ENCODE peak calls at places on chromosomes 6 and 20, in six cellular contexts. M, G, N, T, E and L are unnamed samples.
A peak's percentile ranks its signal among the peaks of the same experiment; 100 is the strongest.

GRCh38 chr6:2790588-2790987 is 25.4 kb downstream of the WRNIP1 start:
- DNase-seq in T (peak; percentile 85), E (peak; percentile 94), N (peak; percentile 79), G (peak; percentile 74), M (no peak), L (no peak)

GRCh38 chr6:90583179-90583578 is 3.7 kb downstream of the MAP3K7 start:
- DNase-seq in N (no peak), T (peak; percentile 41), E (no peak), G (peak; percentile 18), M (no peak), L (no peak)

GRCh38 chr20:44901972-44902371 is 7.9 kb upstream of the PABPC1L start:
- DNase-seq in T (peak; percentile 81), G (peak; percentile 66), M (no peak), N (no peak), E (peak; percentile 33), L (no peak)

GRCh38 chr20:45358282-45359068 is 4.5 kb upstream of the SYS1 start:
- DNase-seq in M (no peak), T (peak; percentile 73), N (no peak), E (no peak), G (peak; percentile 63), L (no peak)

GRCh38 chr6:143192766-143193165 is 132.1 kb downstream of the AIG1 start:
- DNase-seq in E (no peak), N (no peak), T (no peak), M (no peak), G (no peak), L (no peak)

GRCh38 chr6:150143521-150144293 is 863 bp downstream of the PPP1R14C start:
- DNase-seq in N (no peak), T (no peak), E (no peak), G (no peak), M (peak; percentile 29), L (no peak)

GRCh38 chr20:46568570-46569129 is 18.2 kb upstream of the OCSTAMP start:
- DNase-seq in N (no peak), E (no peak), G (peak; percentile 28), M (no peak), T (peak; percentile 72), L (no peak)

GRCh38 chr6:17666646-17667045 is 40.1 kb downstream of the NUP153 start:
- DNase-seq in E (no peak), N (no peak), T (no peak), G (no peak), M (no peak), L (no peak)

GRCh38 chr6:73134588-73134987 is 90.7 kb downstream of the KHDC1L start:
- DNase-seq in G (peak; percentile 2), N (peak; percentile 94), M (peak; percentile 32), T (peak; percentile 34), E (peak; percentile 88), L (peak; percentile 97)

GRCh38 chr6:79515436-79515835 is 21.8 kb downstream of the LCA5 start:
- DNase-seq in M (no peak), G (no peak), T (no peak), N (no peak), E (no peak), L (no peak)

GRCh38 chr20:18989736-18990474 is 176.3 kb downstream of the SCP2D1 start:
- DNase-seq in G (no peak), N (no peak), E (no peak), M (no peak), T (no peak), L (no peak)

GRCh38 chr6:152642578-152643375 is 5.6 kb upstream of the SYNE1 start:
- DNase-seq in E (peak; percentile 92), G (peak; percentile 15), M (peak; percentile 27), N (peak; percentile 92), T (peak; percentile 55), L (peak; percentile 60)

GRCh38 chr20:44104807-44105517 is 82.0 kb downstream of the JPH2 start:
- DNase-seq in T (peak; percentile 84), N (no peak), E (no peak), G (peak; percentile 32), M (no peak), L (no peak)

GRCh38 chr6:29619578-29619977 is 13.4 kb downstream of the GABBR1 start:
- DNase-seq in E (no peak), M (no peak), T (no peak), N (no peak), G (no peak), L (no peak)

GRCh38 chr6:82712826-82713225 is 349.2 kb downstream of the TPBG start:
- DNase-seq in E (peak; percentile 26), T (no peak), N (no peak), G (no peak), M (no peak), L (no peak)

GRCh38 chr6:79385893-79386292 is 151.3 kb downstream of the LCA5 start:
- DNase-seq in E (no peak), N (no peak), T (no peak), M (no peak), G (no peak), L (no peak)

GRCh38 chr20:57464642-57465211 is 60.2 kb downstream of the CTCFL start:
- DNase-seq in E (no peak), N (no peak), G (no peak), M (no peak), T (no peak), L (no peak)

GRCh38 chr6:35485402-35485877 is 11.4 kb downstream of the TEAD3 start:
- DNase-seq in N (peak; percentile 79), G (peak; percentile 59), T (no peak), M (peak; percentile 67), E (peak; percentile 94), L (peak; percentile 79)

GRCh38 chr6:84569882-84570281 is 194.5 kb downstream of the TBX18 start:
- DNase-seq in G (no peak), N (no peak), E (no peak), M (no peak), T (no peak), L (no peak)

GRCh38 chr20:59821201-59821600 is 112.2 kb downstream of the SYCP2 start:
- DNase-seq in G (no peak), E (no peak), T (no peak), N (peak; percentile 14), M (no peak), L (no peak)

GRCh38 chr20:7094438-7094997 is 327.0 kb downstream of the BMP2 start:
- DNase-seq in G (peak; percentile 22), T (peak; percentile 0), M (peak; percentile 26), N (peak; percentile 50), E (peak; percentile 66), L (no peak)

GRCh38 chr20:25065625-25066338 is 7.8 kb upstream of the ACSS1 start:
- DNase-seq in G (peak; percentile 37), M (peak; percentile 72), N (no peak), E (peak; percentile 75), T (peak; percentile 52), L (peak; percentile 62)

GRCh38 chr6:154590770-154591169 is 80.3 kb upstream of the CNKSR3 start:
- DNase-seq in M (no peak), N (no peak), G (no peak), T (no peak), E (no peak), L (no peak)

GRCh38 chr20:48807586-48808381 is 20.0 kb downstream of the PREX1 start:
- DNase-seq in M (no peak), G (no peak), E (no peak), T (no peak), N (no peak), L (no peak)

GRCh38 chr20:48812600-48813445 is 15.0 kb downstream of the PREX1 start:
- DNase-seq in T (no peak), G (no peak), E (no peak), N (no peak), M (no peak), L (no peak)

GRCh38 chr20:48808382-48809034 is 19.3 kb downstream of the PREX1 start:
- DNase-seq in G (no peak), E (no peak), T (no peak), N (no peak), M (no peak), L (no peak)

GRCh38 chr20:48807051-48807450 is 20.7 kb downstream of the PREX1 start:
- DNase-seq in E (no peak), G (no peak), M (no peak), T (no peak), N (no peak), L (no peak)

GRCh38 chr20:48809672-48810071 is 18.1 kb downstream of the PREX1 start:
- DNase-seq in M (no peak), G (no peak), E (no peak), T (no peak), N (no peak), L (no peak)
- H2BK15ac ChIP-seq in M (no peak overlapping the region), G (no peak overlapping the region), E (no peak overlapping the region), T (no peak overlapping the region), N (no peak overlapping the region), L (no peak overlapping the region)

GRCh38 chr6:12026833-12027232 is 14.7 kb downstream of the HIVEP1 start:
- DNase-seq in G (no peak), N (no peak), T (no peak), E (no peak), M (no peak), L (no peak)

GRCh38 chr6:12020187-12020791 is 8.2 kb downstream of the HIVEP1 start:
- DNase-seq in N (no peak), E (no peak), M (no peak), T (no peak), G (no peak), L (no peak)

GRCh38 chr6:12026120-12026519 is 14.0 kb downstream of the HIVEP1 start:
- DNase-seq in E (no peak), G (no peak), M (no peak), T (no peak), N (no peak), L (no peak)

GRCh38 chr6:12024715-12025434 is 12.8 kb downstream of the HIVEP1 start:
- DNase-seq in T (peak; percentile 95), N (no peak), E (no peak), G (peak; percentile 86), M (no peak), L (no peak)

GRCh38 chr6:12022903-12023522 is 10.9 kb downstream of the HIVEP1 start:
- DNase-seq in M (no peak), E (no peak), T (no peak), G (peak; percentile 28), N (no peak), L (no peak)
- H2BK15ac ChIP-seq in M (no peak overlapping the region), E (no peak overlapping the region), T (no peak overlapping the region), G (no peak overlapping the region), N (no peak overlapping the region), L (no peak overlapping the region)

DNA sequence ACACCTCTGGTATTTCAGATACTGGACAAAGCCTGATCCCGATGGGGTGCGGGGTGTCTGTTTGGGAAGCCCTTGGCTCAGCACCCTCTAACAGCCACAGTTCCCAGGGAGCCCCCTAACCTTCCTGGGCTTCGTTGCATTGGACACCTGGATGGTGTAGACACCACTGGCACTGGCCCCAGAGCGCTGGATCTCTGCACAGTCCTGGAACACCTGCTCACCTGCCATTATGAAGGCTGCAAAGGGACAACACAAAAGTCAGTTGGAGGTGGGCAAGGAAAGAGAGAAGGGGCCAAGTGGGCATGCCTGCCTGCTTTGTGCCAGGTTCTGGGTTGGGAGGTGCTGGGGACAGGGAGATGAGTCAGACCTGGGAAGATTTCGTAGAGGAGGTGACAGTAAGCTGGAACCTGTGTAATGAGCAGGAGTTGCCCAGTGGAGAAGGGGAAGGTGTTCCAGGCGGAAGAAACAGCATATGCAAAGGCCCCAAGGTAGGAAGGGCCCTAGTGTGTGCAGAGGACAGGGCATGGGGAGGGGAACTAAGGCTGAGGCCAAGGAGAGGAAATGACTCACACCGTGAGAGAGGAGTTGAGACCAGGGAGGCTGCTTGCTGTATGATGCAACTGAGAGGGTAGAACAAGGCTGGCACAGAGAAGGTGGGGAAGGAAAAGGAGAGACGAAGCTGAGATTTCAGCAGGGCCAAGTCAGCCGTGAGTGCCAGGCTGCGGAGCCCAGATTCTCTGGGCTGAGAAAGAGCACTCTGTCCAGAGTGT is 34.9 kb downstream of the ANGPT4 start:
- DNase-seq in M (no peak), T (peak; percentile 31), G (peak; percentile 24), E (peak; percentile 48), N (no peak), L (no peak)
- H2BK15ac ChIP-seq in M (no peak overlapping the region), T (no peak overlapping the region), G (no peak overlapping the region), E (no peak overlapping the region), N (no peak overlapping the region), L (no peak overlapping the region)

GRCh38 chr6:138234363-138234762 is 16.1 kb upstream of the PBOV1 start:
- DNase-seq in N (no peak), G (no peak), T (no peak), M (no peak), E (no peak), L (no peak)
- H2BK15ac ChIP-seq in N (no peak overlapping the region), G (no peak overlapping the region), T (no peak overlapping the region), M (no peak overlapping the region), E (no peak overlapping the region), L (no peak overlapping the region)